ENCODE peak calls at places on chromosomes 16 and 17, in four cellular contexts. Y is mucosa of descending colon, T is GM10248, J is cardiac fibroblast. U is an unnamed sample.

GRCh38 chr16:88529596-88529995 is 40.6 kb upstream of the ZC3H18 start:
- DNase-seq in T (no peak), J (no peak), Y (no peak), U (no peak)

GRCh38 chr17:65324977-65325376 is 187.8 kb downstream of the RGS9 start:
- DNase-seq in T (no peak), Y (no peak), J (peak), U (no peak)

GRCh38 chr17:55296171-55296695 is 31.5 kb downstream of the HLF start:
- DNase-seq in J (no peak), Y (no peak), T (no peak), U (no peak)

GRCh38 chr17:31509095-31509804 is 117.8 kb downstream of the RAB11FIP4 start:
- DNase-seq in T (no peak), Y (no peak), J (no peak), U (no peak)

GRCh38 chr16:83802135-83802534 is 5.6 kb upstream of the HSBP1 start:
- DNase-seq in Y (no peak), T (no peak), J (peak), U (no peak)

GRCh38 chr17:42997390-42997983 is 732 bp upstream of the RPL27 start:
- DNase-seq in Y (no peak), T (no peak), J (no peak), U (no peak)

GRCh38 chr16:54505479-54506247 is 219.1 kb upstream of the IRX3 start:
- DNase-seq in T (no peak), Y (no peak), J (peak), U (no peak)

GRCh38 chr16:88013766-88014165 is 62.5 kb downstream of the BANP start:
- DNase-seq in Y (peak), T (no peak), J (no peak), U (no peak)

GRCh38 chr16:83992624-83993023 is 24.6 kb downstream of the NECAB2 start:
- DNase-seq in T (no peak), J (peak), Y (no peak), U (no peak)

GRCh38 chr17:39617446-39618251 is 9.1 kb upstream of the PPP1R1B start:
- DNase-seq in J (peak), Y (peak), T (no peak), U (no peak)

GRCh38 chr16:71426069-71426879 is 15.6 kb downstream of the TLE7 start:
- DNase-seq in T (peak), J (peak), Y (no peak), U (peak)

GRCh38 chr16:82317411-82318168 is 147.6 kb upstream of the MPHOSPH6 start:
- DNase-seq in J (no peak), Y (no peak), T (no peak), U (no peak)

GRCh38 chr16:15996432-15997109 is 47.2 kb downstream of the ABCC1 start:
- DNase-seq in J (peak), Y (no peak), T (no peak), U (no peak)

GRCh38 chr17:74454197-74455024 is 12.0 kb upstream of the CD300A start:
- DNase-seq in J (peak), T (no peak), Y (no peak), U (no peak)
- TF ChIP-seq CTCF in J (no peak), T (peak), Y (no peak), U (no peak)

DNA sequence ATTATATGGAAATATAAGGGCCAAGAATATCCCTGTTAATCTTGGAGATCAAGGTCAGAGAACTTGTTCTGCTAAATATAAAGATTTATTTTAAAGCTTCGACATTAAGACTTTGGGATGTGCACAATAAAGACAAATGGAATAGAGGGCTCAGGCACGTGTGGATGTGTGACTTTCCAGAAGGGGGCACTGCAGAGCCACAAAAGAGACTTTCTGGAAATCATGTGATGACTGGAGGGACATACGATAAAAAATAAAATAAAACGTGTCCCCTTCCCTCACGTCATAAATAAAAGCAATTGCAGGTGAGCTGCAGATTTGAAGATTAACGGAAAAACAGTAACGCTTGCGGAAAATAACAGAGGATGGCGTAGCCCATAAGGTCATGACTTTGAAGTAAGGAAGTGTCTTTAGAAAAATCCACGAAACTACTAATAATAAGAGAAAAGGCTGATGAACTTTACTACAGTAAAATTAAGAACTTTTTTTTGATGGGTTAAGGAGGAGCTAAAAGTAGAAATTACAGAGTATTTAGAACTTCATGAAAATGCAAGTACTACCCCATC is 9.4 kb upstream of the ENGASE start:
- DNase-seq in Y (no peak), J (peak), T (peak), U (peak)
- TF ChIP-seq CTCF in Y (peak), J (peak), T (peak), U (no peak)

DNA sequence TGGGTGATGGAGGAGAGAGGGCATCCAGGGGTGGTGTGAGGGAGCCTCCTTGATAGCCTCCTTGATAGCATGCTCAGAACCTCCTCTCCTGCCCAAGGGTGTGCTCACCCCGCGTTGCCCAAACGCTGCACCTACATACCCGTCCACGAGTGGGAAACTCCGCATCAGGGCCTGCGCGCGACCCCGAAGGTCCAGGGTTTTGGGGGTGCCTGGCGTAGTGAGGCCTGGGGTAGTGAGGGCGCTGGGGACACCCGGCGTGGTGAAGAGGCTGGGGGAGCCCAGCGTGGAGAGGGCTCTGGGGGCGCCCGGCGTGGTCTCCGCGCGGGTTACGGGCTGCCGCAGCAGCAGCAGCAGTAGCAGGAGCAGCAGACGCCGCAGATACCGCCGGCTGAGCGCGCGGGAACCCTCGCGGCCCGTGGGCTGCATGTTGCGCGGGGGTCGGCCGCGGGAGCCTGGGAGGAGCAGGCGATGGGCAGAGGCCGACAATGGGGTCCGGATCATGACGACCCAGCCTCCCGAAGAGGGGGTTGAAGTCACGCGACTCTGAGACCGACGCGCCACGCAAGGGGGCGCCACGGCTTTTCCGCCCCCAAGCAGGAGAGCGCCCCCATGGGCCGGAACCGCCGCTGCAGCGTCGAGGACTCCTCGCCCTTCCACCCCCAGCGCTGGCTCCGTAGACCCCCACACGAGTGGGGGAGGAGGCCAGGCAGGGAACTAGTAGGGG is at the start of gene DPEP3:
- DNase-seq in J (no peak), Y (no peak), T (no peak), U (no peak)
- TF ChIP-seq CTCF in J (peak), Y (no peak), T (peak), U (no peak)

GRCh38 chr17:48612854-48613691 is 2.0 kb downstream of the HOXB8 start:
- DNase-seq in Y (peak), T (peak), J (no peak), U (peak)
- TF ChIP-seq CTCF in Y (no peak), T (no peak), J (peak), U (no peak)

DNA sequence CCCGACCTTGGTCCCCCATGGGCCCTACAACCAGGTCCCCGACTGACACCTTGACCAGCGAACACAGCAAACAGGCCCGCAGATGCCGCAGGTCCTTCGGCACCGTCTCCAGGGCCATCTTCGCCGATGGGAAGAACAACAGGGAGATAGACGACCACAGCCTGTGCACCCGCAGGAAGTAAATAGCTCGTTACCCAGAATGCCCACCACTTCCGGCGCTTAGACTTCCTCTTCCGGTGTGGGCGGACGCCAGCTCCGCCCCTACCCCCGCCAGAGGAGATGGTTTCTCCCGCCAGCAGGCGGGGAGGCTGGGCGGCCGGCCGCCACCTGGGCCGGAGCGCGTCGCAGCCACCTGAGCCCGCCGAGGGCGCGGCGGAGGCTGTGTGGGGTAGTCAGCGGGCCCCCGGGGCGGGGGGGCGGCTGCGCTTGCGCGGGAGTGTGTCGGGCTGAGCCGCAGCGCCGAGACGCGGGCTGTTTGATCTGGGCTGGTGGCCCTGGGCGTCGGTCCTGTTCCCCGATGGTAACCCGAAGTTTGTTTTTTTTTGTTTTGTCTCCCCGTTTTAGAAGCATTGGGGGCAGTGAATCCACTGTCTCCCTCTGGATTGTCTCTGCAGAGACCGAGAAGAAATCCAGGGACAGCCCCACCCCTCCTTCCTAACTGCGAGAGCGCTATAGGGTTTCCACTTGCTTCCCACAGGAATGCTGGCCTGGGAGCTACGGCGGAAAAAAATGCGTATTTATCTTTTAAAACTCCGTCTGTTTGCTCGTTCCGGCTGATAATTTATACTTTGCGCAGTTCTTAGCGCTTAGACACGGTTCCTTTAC is at the start of gene SUPT4H1:
- DNase-seq in Y (peak), J (peak), T (peak), U (peak)
- TF ChIP-seq CTCF in Y (no peak), J (no peak), T (no peak), U (no peak)

GRCh38 chr17:57418463-57419246 is 162.3 kb downstream of the MSI2 start:
- DNase-seq in J (no peak), T (no peak), Y (no peak), U (no peak)

GRCh38 chr17:57422574-57423164 is 166.3 kb downstream of the MSI2 start:
- DNase-seq in J (peak), T (peak), Y (no peak), U (peak)

GRCh38 chr17:57420674-57421392 is 164.5 kb downstream of the MSI2 start:
- DNase-seq in J (no peak), Y (no peak), T (no peak), U (no peak)

GRCh38 chr17:57421393-57421717 is 165.0 kb downstream of the MSI2 start:
- DNase-seq in Y (no peak), T (no peak), J (no peak), U (no peak)

GRCh38 chr17:57419940-57420522 is 163.7 kb downstream of the MSI2 start:
- DNase-seq in Y (no peak), J (no peak), T (no peak), U (no peak)
- TF ChIP-seq CTCF in Y (no peak), J (no peak), T (no peak), U (no peak)

GRCh38 chr16:56793504-56793903 is 63.6 kb downstream of the NUP93 start:
- DNase-seq in Y (no peak), J (peak), T (no peak), U (no peak)
- TF ChIP-seq CTCF in Y (no peak), J (peak), T (peak), U (no peak)

DNA sequence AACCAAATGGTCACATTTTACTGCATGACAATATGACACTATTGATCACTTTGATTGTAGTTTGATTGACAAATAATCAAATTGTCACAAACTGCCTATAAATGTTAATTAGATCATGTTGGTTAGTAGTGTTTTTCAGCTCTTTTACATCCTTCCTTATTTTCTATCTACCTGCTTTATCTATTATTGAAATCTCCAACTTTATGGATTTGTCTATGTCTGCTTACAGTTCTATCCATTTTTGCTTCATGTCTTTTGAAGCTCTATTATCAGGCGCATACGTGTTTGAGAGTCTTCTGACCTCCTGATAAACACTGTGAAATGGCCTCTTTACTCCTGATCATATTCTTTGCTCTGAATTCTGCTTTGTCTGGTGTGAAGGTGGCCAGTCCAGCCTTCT is 83.2 kb upstream of the GNG13 start:
- DNase-seq in Y (no peak), J (no peak), T (no peak), U (no peak)
- TF ChIP-seq CTCF in Y (no peak), J (no peak), T (no peak), U (no peak)

DNA sequence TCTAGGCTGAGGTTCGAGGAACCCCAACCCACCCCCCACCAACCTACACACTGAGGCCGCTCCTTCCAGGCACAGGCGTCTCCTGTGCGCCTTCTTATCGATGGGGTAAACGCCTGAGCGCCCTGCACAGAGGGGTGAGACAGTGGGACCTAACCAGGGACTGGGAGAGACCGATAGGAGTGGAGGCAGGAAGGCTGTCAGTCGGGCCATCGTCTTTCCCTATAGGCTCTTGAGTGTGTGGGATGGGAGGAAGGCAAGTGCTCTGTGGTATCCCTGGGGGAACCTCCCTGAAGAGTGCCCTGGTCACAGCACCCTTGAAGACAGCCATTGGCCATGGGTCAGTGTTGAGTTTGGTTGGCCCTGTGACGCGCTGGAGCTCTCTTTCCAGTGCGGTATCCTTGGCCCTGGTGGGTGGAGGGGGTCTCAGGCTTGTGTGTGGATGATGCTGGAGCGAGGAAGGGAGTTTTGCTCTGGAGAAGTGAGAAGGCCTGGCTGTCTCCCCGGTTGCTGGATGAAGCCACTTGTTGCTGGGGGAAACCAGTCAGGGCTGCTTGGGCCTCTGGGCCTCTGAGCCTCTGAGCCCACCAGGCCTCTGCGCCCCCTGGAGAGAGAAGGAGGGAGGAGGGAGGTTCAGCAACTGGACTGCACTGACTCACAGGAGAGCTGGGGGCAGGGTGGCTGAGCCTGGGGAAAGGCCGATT is 1.7 kb downstream of the GPRC5C start:
- DNase-seq in T (no peak), J (no peak), Y (no peak), U (no peak)
- TF ChIP-seq CTCF in T (no peak), J (no peak), Y (no peak), U (no peak)